ENCODE peak calls at places on chromosomes 16 and 17, in four cellular contexts. One of them, this sample, is unnamed.

GRCh38 chr16:53429221-53429943 is 4.9 kb upstream of the RBL2 start:
- DNase-seq in fibroblast of lung: peak; percentile 60
- DNase-seq in Peyer's patch: no peak
- DNase-seq in pancreas: no peak
- DNase-seq in this sample: no peak

GRCh38 chr16:23296994-23297393 is 5.1 kb upstream of the SCNN1B start:
- DNase-seq in pancreas: no peak
- DNase-seq in Peyer's patch: no peak
- DNase-seq in fibroblast of lung: no peak
- DNase-seq in this sample: no peak

GRCh38 chr17:50558955-50559614 is 1.4 kb upstream of the CACNA1G start:
- DNase-seq in pancreas: no peak
- DNase-seq in fibroblast of lung: no peak
- DNase-seq in Peyer's patch: no peak
- DNase-seq in this sample: no peak

GRCh38 chr17:77042688-77043330 is 98.0 kb upstream of the SEC14L1 start:
- DNase-seq in fibroblast of lung: no peak
- DNase-seq in pancreas: no peak
- DNase-seq in Peyer's patch: no peak
- DNase-seq in this sample: no peak

GRCh38 chr17:9021158-9021984 is at the start of gene NTN1:
- DNase-seq in Peyer's patch: peak; percentile 69
- DNase-seq in pancreas: peak; percentile 57
- DNase-seq in fibroblast of lung: peak; percentile 50
- DNase-seq in this sample: peak; percentile 85

GRCh38 chr17:17416007-17416399 is 60.8 kb upstream of the MED9 start:
- DNase-seq in fibroblast of lung: peak; percentile 68
- DNase-seq in Peyer's patch: no peak
- DNase-seq in pancreas: no peak
- DNase-seq in this sample: no peak

GRCh38 chr16:4454618-4455017 is 19.8 kb downstream of the NMRAL1 start:
- DNase-seq in pancreas: no peak
- DNase-seq in fibroblast of lung: no peak
- DNase-seq in Peyer's patch: no peak
- DNase-seq in this sample: no peak

GRCh38 chr16:27355610-27356009 is 41.8 kb downstream of the IL4R start:
- DNase-seq in Peyer's patch: no peak
- DNase-seq in fibroblast of lung: peak; percentile 17
- DNase-seq in pancreas: no peak
- DNase-seq in this sample: no peak

GRCh38 chr17:10790491-10791401 is 13.2 kb downstream of the TMEM238L start:
- DNase-seq in pancreas: peak; percentile 47
- DNase-seq in Peyer's patch: no peak
- DNase-seq in fibroblast of lung: no peak
- DNase-seq in this sample: no peak

GRCh38 chr17:45234641-45235040 is 13.0 kb downstream of the FMNL1 start:
- DNase-seq in Peyer's patch: no peak
- DNase-seq in pancreas: no peak
- DNase-seq in fibroblast of lung: no peak
- DNase-seq in this sample: peak; percentile 30

GRCh38 chr16:18804540-18804939 is 3.2 kb upstream of the ARL6IP1 start:
- DNase-seq in Peyer's patch: no peak
- DNase-seq in fibroblast of lung: peak; percentile 15
- DNase-seq in pancreas: no peak
- DNase-seq in this sample: no peak

GRCh38 chr17:79024901-79025737 is 1.1 kb downstream of the C1QTNF1 start:
- DNase-seq in Peyer's patch: peak; percentile 57
- DNase-seq in fibroblast of lung: no peak
- DNase-seq in pancreas: no peak
- DNase-seq in this sample: no peak

GRCh38 chr17:79023180-79023705 is 726 bp upstream of the C1QTNF1 start:
- DNase-seq in fibroblast of lung: no peak
- DNase-seq in pancreas: no peak
- DNase-seq in Peyer's patch: peak; percentile 22
- DNase-seq in this sample: no peak

GRCh38 chr17:79022507-79022991 is 1.4 kb upstream of the C1QTNF1 start:
- DNase-seq in pancreas: no peak
- DNase-seq in Peyer's patch: peak; percentile 46
- DNase-seq in fibroblast of lung: no peak
- DNase-seq in this sample: no peak

GRCh38 chr17:79026345-79027273 is 2.6 kb downstream of the C1QTNF1 start:
- DNase-seq in fibroblast of lung: peak; percentile 54
- DNase-seq in pancreas: no peak
- DNase-seq in Peyer's patch: peak; percentile 79
- DNase-seq in this sample: no peak

GRCh38 chr17:79023886-79024771 is at the start of gene C1QTNF1:
- DNase-seq in pancreas: no peak
- DNase-seq in Peyer's patch: peak; percentile 76
- DNase-seq in fibroblast of lung: no peak
- DNase-seq in this sample: peak; percentile 34
- H3K4me1 ChIP-seq in pancreas: peaks cover 37% of the 10 kb centered on the region
- H3K4me1 ChIP-seq in Peyer's patch: peaks cover 66% of the 10 kb centered on the region
- H3K4me1 ChIP-seq in fibroblast of lung: peaks cover 29% of the 10 kb centered on the region
- H3K4me1 ChIP-seq in this sample: peaks cover 72% of the 10 kb centered on the region

DNA sequence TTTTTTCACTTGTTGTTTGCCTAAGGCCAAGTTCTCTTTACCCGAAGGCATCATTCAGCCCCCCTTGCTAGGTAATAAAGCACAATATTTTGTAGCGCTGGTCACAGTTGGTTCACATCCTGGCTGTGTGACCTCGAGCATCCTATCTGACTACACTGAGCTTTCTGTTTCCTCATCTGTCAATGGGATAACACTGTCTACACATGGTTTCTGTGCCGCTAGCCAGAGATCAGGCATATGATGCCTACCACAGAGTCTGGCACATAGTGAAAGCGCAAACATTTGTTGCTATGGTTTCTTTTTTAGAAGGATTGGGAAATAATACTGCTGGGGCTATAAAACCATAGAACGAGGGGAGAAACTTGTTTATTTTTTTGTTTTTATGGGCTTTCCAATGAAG is 226.4 kb downstream of the ZFHX3 start:
- DNase-seq in pancreas: no peak
- DNase-seq in fibroblast of lung: no peak
- DNase-seq in Peyer's patch: no peak
- DNase-seq in this sample: no peak
- TF ChIP-seq CTCF in pancreas: no peak
- TF ChIP-seq CTCF in fibroblast of lung: no peak
- TF ChIP-seq CTCF in Peyer's patch: no peak
- TF ChIP-seq CTCF in this sample: no peak

GRCh38 chr17:49214665-49215360 is 4.3 kb downstream of the ABI3 start:
- DNase-seq in fibroblast of lung: no peak
- DNase-seq in pancreas: peak; percentile 47
- DNase-seq in Peyer's patch: no peak
- DNase-seq in this sample: peak; percentile 49

GRCh38 chr17:49213803-49214202 is 3.3 kb downstream of the ABI3 start:
- DNase-seq in pancreas: no peak
- DNase-seq in Peyer's patch: no peak
- DNase-seq in fibroblast of lung: no peak
- DNase-seq in this sample: no peak

GRCh38 chr17:49213399-49213798 is 2.9 kb downstream of the ABI3 start:
- DNase-seq in fibroblast of lung: no peak
- DNase-seq in pancreas: no peak
- DNase-seq in Peyer's patch: no peak
- DNase-seq in this sample: no peak

GRCh38 chr17:49209061-49209571 is 1.3 kb downstream of the GNGT2 start:
- DNase-seq in pancreas: no peak
- DNase-seq in Peyer's patch: no peak
- DNase-seq in fibroblast of lung: no peak
- DNase-seq in this sample: no peak

GRCh38 chr17:49210158-49211029 is at the start of the genes ABI3 and GNGT2:
- DNase-seq in pancreas: no peak
- DNase-seq in Peyer's patch: no peak
- DNase-seq in fibroblast of lung: peak; percentile 57
- DNase-seq in this sample: peak; percentile 77
- H3K4me1 ChIP-seq in pancreas: peaks cover 2% of the 10 kb centered on the region
- H3K4me1 ChIP-seq in Peyer's patch: peaks cover 7% of the 10 kb centered on the region
- H3K4me1 ChIP-seq in fibroblast of lung: peaks cover 4% of the 10 kb centered on the region
- H3K4me1 ChIP-seq in this sample: no peaks in the 10 kb centered on the region

GRCh38 chr17:83200231-83200699 is 120.9 kb downstream of the METRNL start:
- DNase-seq in fibroblast of lung: peak; percentile 39
- DNase-seq in pancreas: peak; percentile 50
- DNase-seq in Peyer's patch: no peak
- DNase-seq in this sample: peak; percentile 91
- TF ChIP-seq CTCF in fibroblast of lung: no peak
- TF ChIP-seq CTCF in pancreas: no peak
- TF ChIP-seq CTCF in Peyer's patch: no peak
- TF ChIP-seq CTCF in this sample: no peak

DNA sequence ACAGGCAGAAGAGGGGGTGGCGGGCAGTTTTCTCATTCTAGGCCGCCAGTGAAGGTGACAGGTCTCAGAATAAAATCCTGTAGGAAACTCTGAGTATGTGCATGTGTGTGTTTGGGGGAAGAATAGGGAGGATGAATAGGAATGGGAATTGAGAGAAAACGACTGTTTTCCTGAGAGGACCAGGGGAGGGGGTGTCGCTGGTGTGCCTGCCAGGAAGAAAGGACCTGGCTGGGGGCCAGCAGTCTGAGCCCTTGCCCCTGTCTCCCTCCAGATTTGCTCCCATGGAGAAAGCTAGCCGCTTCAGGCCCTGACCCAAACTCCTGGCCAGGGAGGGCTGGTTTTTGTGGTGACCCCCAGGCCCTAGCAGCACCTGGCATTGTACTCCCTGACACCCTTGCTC is 14.4 kb downstream of the C17orf50 start:
- DNase-seq in Peyer's patch: no peak
- DNase-seq in pancreas: no peak
- DNase-seq in fibroblast of lung: no peak
- DNase-seq in this sample: no peak
- H3K4me1 ChIP-seq in Peyer's patch: peaks cover 26% of the 10 kb centered on the region
- H3K4me1 ChIP-seq in pancreas: no peaks in the 10 kb centered on the region
- H3K4me1 ChIP-seq in fibroblast of lung: peaks cover 14% of the 10 kb centered on the region
- H3K4me1 ChIP-seq in this sample: peaks cover 43% of the 10 kb centered on the region

DNA sequence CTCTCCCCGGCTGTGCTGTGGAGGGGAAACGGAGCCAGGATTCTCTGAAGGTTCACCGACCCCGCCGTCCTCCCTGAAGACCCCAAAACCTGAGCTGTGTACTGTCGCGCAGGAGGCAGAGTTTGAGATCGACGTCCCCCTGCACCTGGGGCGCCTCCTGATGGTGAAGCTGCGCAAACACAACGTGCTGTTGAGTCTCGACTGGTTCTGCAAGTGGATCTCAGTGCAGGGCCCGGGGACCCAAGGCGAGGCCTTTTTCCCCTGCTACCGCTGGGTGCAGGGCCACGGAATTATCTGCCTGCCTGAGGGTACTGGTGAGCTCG is 62.6 kb upstream of the TEKT1 start:
- DNase-seq in pancreas: no peak
- DNase-seq in fibroblast of lung: no peak
- DNase-seq in Peyer's patch: no peak
- DNase-seq in this sample: no peak
- TF ChIP-seq CTCF in pancreas: no peak
- TF ChIP-seq CTCF in fibroblast of lung: peak; percentile 21
- TF ChIP-seq CTCF in Peyer's patch: no peak
- TF ChIP-seq CTCF in this sample: peak; percentile 23

DNA sequence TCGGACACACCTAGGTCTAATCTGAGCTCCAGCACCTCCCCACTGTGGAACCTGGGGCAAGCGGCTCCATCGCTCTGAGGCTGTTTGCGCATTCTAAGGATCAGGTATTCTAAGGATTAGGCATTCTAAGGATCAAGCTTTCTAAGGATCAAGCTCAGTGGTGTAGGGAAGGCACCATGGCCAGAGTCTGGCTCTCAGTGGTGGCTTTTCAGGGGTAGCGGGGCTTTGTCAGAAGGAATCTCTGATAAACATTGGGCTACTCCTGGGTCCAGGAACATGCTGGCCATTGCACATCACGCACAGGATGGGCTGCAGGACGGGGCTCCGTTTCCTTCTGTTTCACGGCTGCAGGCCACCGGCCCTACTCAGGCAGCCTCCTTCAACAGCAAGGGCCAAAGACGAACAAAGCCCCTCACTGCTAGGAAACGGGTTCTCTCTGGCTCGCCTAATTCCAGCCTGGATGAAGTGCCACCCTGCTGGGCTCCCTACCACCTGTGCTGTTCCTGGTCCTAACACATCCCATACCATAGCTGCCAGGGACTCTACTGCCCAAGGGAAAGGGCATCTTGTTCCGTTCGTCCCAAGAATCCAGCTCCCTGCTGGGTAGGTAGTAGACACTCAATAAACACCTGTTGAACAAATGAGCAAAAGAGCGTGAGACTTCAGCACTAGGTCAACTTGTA is 5.5 kb downstream of the C1QTNF1 start:
- DNase-seq in fibroblast of lung: no peak
- DNase-seq in Peyer's patch: no peak
- DNase-seq in pancreas: no peak
- DNase-seq in this sample: no peak
- H3K4me1 ChIP-seq in fibroblast of lung: peaks cover 33% of the 10 kb centered on the region
- H3K4me1 ChIP-seq in Peyer's patch: peaks cover 50% of the 10 kb centered on the region
- H3K4me1 ChIP-seq in pancreas: peaks cover 10% of the 10 kb centered on the region
- H3K4me1 ChIP-seq in this sample: peaks cover 28% of the 10 kb centered on the region

DNA sequence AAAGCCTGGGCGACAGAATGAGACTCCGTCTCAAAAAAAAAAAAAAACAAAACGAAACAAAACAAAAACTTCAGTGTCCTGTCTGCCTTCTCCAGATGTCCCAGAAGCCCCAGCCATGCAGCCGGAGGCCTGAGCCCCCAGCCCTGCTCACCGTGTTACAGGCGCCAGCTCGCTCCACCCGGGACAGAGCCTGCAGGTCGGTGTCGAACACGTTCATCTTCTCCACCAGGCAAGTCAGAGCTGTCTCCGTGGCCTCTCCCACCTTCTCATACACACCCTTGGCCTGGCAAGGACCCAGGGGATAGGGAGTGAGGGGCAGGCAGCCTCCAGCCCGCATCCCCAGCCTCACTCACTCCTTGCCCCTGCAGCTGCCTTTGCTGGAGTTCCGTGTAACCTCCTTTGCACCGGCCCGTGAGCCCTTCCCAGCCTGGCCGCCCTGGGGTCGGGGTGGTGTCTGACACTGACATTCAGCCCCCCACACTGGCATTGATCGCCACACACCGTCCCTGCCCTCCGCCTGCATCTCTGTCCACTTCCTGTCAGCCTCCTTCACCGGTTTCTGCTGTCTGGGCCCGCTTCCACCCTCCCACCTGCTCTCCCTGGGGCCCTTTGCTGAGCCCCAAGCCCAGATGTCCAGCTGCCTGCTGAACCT is 20.9 kb downstream of the ATP2A3 start:
- DNase-seq in Peyer's patch: no peak
- DNase-seq in pancreas: no peak
- DNase-seq in fibroblast of lung: no peak
- DNase-seq in this sample: no peak
- TF ChIP-seq CTCF in Peyer's patch: no peak
- TF ChIP-seq CTCF in pancreas: no peak
- TF ChIP-seq CTCF in fibroblast of lung: no peak
- TF ChIP-seq CTCF in this sample: no peak

GRCh38 chr17:78255029-78255656 is 23.7 kb downstream of the TMEM235 start:
- DNase-seq in fibroblast of lung: no peak
- DNase-seq in Peyer's patch: no peak
- DNase-seq in pancreas: no peak
- DNase-seq in this sample: peak; percentile 33
- H3K4me1 ChIP-seq in fibroblast of lung: peaks cover 4% of the 10 kb centered on the region
- H3K4me1 ChIP-seq in Peyer's patch: peaks cover 48% of the 10 kb centered on the region
- H3K4me1 ChIP-seq in pancreas: no peaks in the 10 kb centered on the region
- H3K4me1 ChIP-seq in this sample: peaks cover 94% of the 10 kb centered on the region